ENCODE peak calls at places on chromosome 14, in four cellular contexts. One of them, this sample, is unnamed.

GRCh38 chr14:79193689-79194477 is 1017.4 kb downstream of the DIO2 start:
- DNase-seq in NCI-H2081: no peak
- DNase-seq in activated CD4-positive, CD25-positive, alpha-beta regulatory T cell treated with anti-CD3 and anti-CD28 coated beads, Interleukin-2, amount 50 U/mL, for 72 hours: no peak
- DNase-seq in Calu3: no peak
- DNase-seq in this sample: no peak

GRCh38 chr14:36373982-36374673 is 53.7 kb upstream of the MBIP start:
- DNase-seq in NCI-H2081: peak; percentile 88
- DNase-seq in activated CD4-positive, CD25-positive, alpha-beta regulatory T cell treated with anti-CD3 and anti-CD28 coated beads, Interleukin-2, amount 50 U/mL, for 72 hours: peak; percentile 73
- DNase-seq in Calu3: peak; percentile 82
- DNase-seq in this sample: peak; percentile 90

GRCh38 chr14:100438678-100439592 is 115.8 kb downstream of the SLC25A47 start:
- DNase-seq in NCI-H2081: no peak
- DNase-seq in activated CD4-positive, CD25-positive, alpha-beta regulatory T cell treated with anti-CD3 and anti-CD28 coated beads, Interleukin-2, amount 50 U/mL, for 72 hours: peak; percentile 42
- DNase-seq in Calu3: peak; percentile 82
- DNase-seq in this sample: peak; percentile 53

GRCh38 chr14:20434701-20435453 is 1.1 kb downstream of the KLHL33 start:
- DNase-seq in NCI-H2081: no peak
- DNase-seq in activated CD4-positive, CD25-positive, alpha-beta regulatory T cell treated with anti-CD3 and anti-CD28 coated beads, Interleukin-2, amount 50 U/mL, for 72 hours: no peak
- DNase-seq in Calu3: no peak
- DNase-seq in this sample: peak; percentile 45

GRCh38 chr14:104925941-104926609 is 1.4 kb downstream of the PLD4 start:
- DNase-seq in NCI-H2081: no peak
- DNase-seq in activated CD4-positive, CD25-positive, alpha-beta regulatory T cell treated with anti-CD3 and anti-CD28 coated beads, Interleukin-2, amount 50 U/mL, for 72 hours: no peak
- DNase-seq in Calu3: no peak
- DNase-seq in this sample: no peak

GRCh38 chr14:75711134-75711795 is 50.2 kb downstream of the TTLL5 start:
- DNase-seq in NCI-H2081: peak; percentile 62
- DNase-seq in activated CD4-positive, CD25-positive, alpha-beta regulatory T cell treated with anti-CD3 and anti-CD28 coated beads, Interleukin-2, amount 50 U/mL, for 72 hours: no peak
- DNase-seq in Calu3: peak; percentile 21
- DNase-seq in this sample: peak; percentile 50

GRCh38 chr14:45359766-45360165 is 106.8 kb upstream of the MIS18BP1 start:
- DNase-seq in NCI-H2081: no peak
- DNase-seq in activated CD4-positive, CD25-positive, alpha-beta regulatory T cell treated with anti-CD3 and anti-CD28 coated beads, Interleukin-2, amount 50 U/mL, for 72 hours: no peak
- DNase-seq in Calu3: no peak
- DNase-seq in this sample: no peak

GRCh38 chr14:97137705-97138104 is 340.5 kb downstream of the VRK1 start:
- DNase-seq in NCI-H2081: no peak
- DNase-seq in activated CD4-positive, CD25-positive, alpha-beta regulatory T cell treated with anti-CD3 and anti-CD28 coated beads, Interleukin-2, amount 50 U/mL, for 72 hours: no peak
- DNase-seq in Calu3: no peak
- DNase-seq in this sample: no peak

GRCh38 chr14:94330432-94330831 is 7.3 kb upstream of the SERPINA6 start:
- DNase-seq in NCI-H2081: no peak
- DNase-seq in activated CD4-positive, CD25-positive, alpha-beta regulatory T cell treated with anti-CD3 and anti-CD28 coated beads, Interleukin-2, amount 50 U/mL, for 72 hours: no peak
- DNase-seq in Calu3: no peak
- DNase-seq in this sample: no peak

GRCh38 chr14:50530794-50531193 is 1.6 kb downstream of the MAP4K5 start:
- DNase-seq in NCI-H2081: no peak
- DNase-seq in activated CD4-positive, CD25-positive, alpha-beta regulatory T cell treated with anti-CD3 and anti-CD28 coated beads, Interleukin-2, amount 50 U/mL, for 72 hours: no peak
- DNase-seq in Calu3: no peak
- DNase-seq in this sample: no peak

This sample was measured in iPS-NIHi11.